ENCODE peak calls at places on chromosome 16, in six cellular contexts. B is NCI-H446, F is Kasumi-1, A is suprapubic skin, H is pancreas, Z is SW480. O is an unnamed sample.

GRCh38 chr16:74936902-74937560 is 47.9 kb downstream of the WDR59 start:
- DNase-seq in B (no peak), F (peak; percentile 20), A (no peak), H (no peak), Z (peak; percentile 29), O (no peak)

GRCh38 chr16:3187798-3188674 is at the start of gene OR1F1:
- DNase-seq in B (peak; percentile 48), F (no peak), A (no peak), H (no peak), Z (no peak), O (no peak)

GRCh38 chr16:11289202-11289601 is 8.1 kb upstream of the PRM1 start:
- DNase-seq in B (no peak), F (no peak), A (no peak), H (no peak), Z (no peak), O (no peak)

GRCh38 chr16:87924937-87925670 is 11.2 kb downstream of the CA5A start:
- DNase-seq in B (peak; percentile 25), F (no peak), A (no peak), H (peak; percentile 89), Z (no peak), O (peak; percentile 89)

GRCh38 chr16:89289428-89290395 is 72.2 kb downstream of the ZNF778 start:
- DNase-seq in B (peak; percentile 34), F (peak; percentile 56), A (no peak), H (peak; percentile 58), Z (peak; percentile 41), O (peak; percentile 77)

GRCh38 chr16:65083181-65083845 is 38.5 kb downstream of the CDH11 start:
- DNase-seq in B (peak; percentile 15), F (no peak), A (no peak), H (no peak), Z (no peak), O (no peak)

GRCh38 chr16:10871157-10871991 is 5.6 kb upstream of the CIITA start:
- DNase-seq in B (no peak), F (peak; percentile 66), A (peak; percentile 85), H (peak; percentile 91), Z (peak; percentile 80), O (peak; percentile 93)

GRCh38 chr16:66503030-66503429 is 46.9 kb downstream of the TK2 start:
- DNase-seq in B (peak; percentile 2), F (no peak), A (peak; percentile 58), H (no peak), Z (no peak), O (peak; percentile 45)

GRCh38 chr16:28494141-28494851 is at the start of gene APOBR:
- DNase-seq in B (no peak), F (peak; percentile 89), A (no peak), H (no peak), Z (no peak), O (peak; percentile 74)

GRCh38 chr16:57577691-57578224 is 35.3 kb downstream of the ADGRG5 start:
- DNase-seq in B (no peak), F (peak; percentile 31), A (no peak), H (no peak), Z (no peak), O (peak; percentile 72)

GRCh38 chr16:72312862-72313261 is 140.9 kb upstream of the PMFBP1 start:
- DNase-seq in B (no peak), F (no peak), A (no peak), H (no peak), Z (no peak), O (no peak)

GRCh38 chr16:56479469-56479868 is 28.1 kb downstream of the OGFOD1 start:
- DNase-seq in B (no peak), F (no peak), A (no peak), H (no peak), Z (no peak), O (no peak)

GRCh38 chr16:81449241-81449640 is 4.6 kb downstream of the CMIP start:
- DNase-seq in B (no peak), F (no peak), A (no peak), H (no peak), Z (no peak), O (no peak)

GRCh38 chr16:64475627-64476351 is 646.1 kb downstream of the CDH11 start:
- DNase-seq in B (no peak), F (no peak), A (no peak), H (no peak), Z (no peak), O (no peak)

GRCh38 chr16:56351481-56351880 is 73.9 kb downstream of the AMFR start:
- DNase-seq in B (no peak), F (no peak), A (no peak), H (no peak), Z (no peak), O (no peak)

GRCh38 chr16:68936729-68937631 is 93.6 kb downstream of the TANGO6 start:
- DNase-seq in B (peak; percentile 54), F (peak; percentile 14), A (no peak), H (no peak), Z (no peak), O (no peak)

GRCh38 chr16:89099905-89100304 is 6.3 kb downstream of the ACSF3 start:
- DNase-seq in B (no peak), F (no peak), A (no peak), H (no peak), Z (no peak), O (no peak)

GRCh38 chr16:88899901-88900648 is 33.6 kb upstream of the PABPN1L start:
- DNase-seq in B (no peak), F (no peak), A (no peak), H (no peak), Z (no peak), O (no peak)

GRCh38 chr16:8887952-8888560 is 5.9 kb downstream of the LITAFD start:
- DNase-seq in B (peak; percentile 62), F (no peak), A (no peak), H (no peak), Z (no peak), O (peak; percentile 75)

GRCh38 chr16:29815032-29815721 is 775 bp upstream of the PAGR1 start:
- DNase-seq in B (peak; percentile 50), F (no peak), A (no peak), H (peak; percentile 44), Z (no peak), O (peak; percentile 87)

GRCh38 chr16:52090080-52090479 is 456.9 kb downstream of the TOX3 start:
- DNase-seq in B (peak; percentile 75), F (no peak), A (no peak), H (no peak), Z (peak; percentile 7), O (no peak)

GRCh38 chr16:66494916-66495315 is 55.0 kb downstream of the TK2 start:
- DNase-seq in B (no peak), F (no peak), A (no peak), H (no peak), Z (no peak), O (no peak)

GRCh38 chr16:86100205-86101134 is 201.5 kb downstream of the IRF8 start:
- DNase-seq in B (no peak), F (no peak), A (peak; percentile 47), H (no peak), Z (no peak), O (no peak)

GRCh38 chr16:75238132-75238852 is 13.1 kb downstream of the BCAR1 start:
- DNase-seq in B (peak; percentile 83), F (no peak), A (no peak), H (peak; percentile 61), Z (no peak), O (peak; percentile 91)